ENCODE peak calls at places on chromosomes 1 and 21, in four cellular contexts. U is cardiac muscle cell, R is lower leg skin, Z is Panc1. H is an unnamed sample.

GRCh38 chr1:186564558-186564957 is 103.6 kb upstream of the PDC start:
- DNase-seq in U (peak; percentile 41), Z (no peak), R (no peak), H (no peak)

GRCh38 chr1:156419863-156420208 is 50.8 kb downstream of the RHBG start:
- DNase-seq in Z (no peak), R (no peak), U (no peak), H (no peak)

GRCh38 chr1:27992271-27992670 is 32.5 kb downstream of the XKR8 start:
- DNase-seq in R (no peak), Z (no peak), U (no peak), H (no peak)

GRCh38 chr1:205442051-205442721 is 13.7 kb downstream of the BLACAT1 start:
- DNase-seq in U (no peak), R (no peak), Z (no peak), H (no peak)

GRCh38 chr1:27672750-27673112 is 739 bp upstream of the IFI6 start:
- DNase-seq in R (no peak), Z (no peak), U (peak; percentile 33), H (peak; percentile 35)

GRCh38 chr1:193769609-193770008 is 583.2 kb upstream of the B3GALT2 start:
- DNase-seq in U (no peak), Z (no peak), R (no peak), H (no peak)

GRCh38 chr21:43909736-43910455 is 44.9 kb downstream of the AGPAT3 start:
- DNase-seq in R (no peak), Z (no peak), U (no peak), H (no peak)

GRCh38 chr1:185352067-185352466 is 35.0 kb upstream of the IVNS1ABP start:
- DNase-seq in Z (no peak), R (no peak), U (peak; percentile 29), H (no peak)

GRCh38 chr21:23016617-23017016 is 2018.4 kb downstream of the NCAM2 start:
- DNase-seq in U (no peak), Z (peak; percentile 4), R (no peak), H (no peak)

GRCh38 chr1:197029749-197030148 is 37.3 kb downstream of the F13B start:
- DNase-seq in U (no peak), R (no peak), Z (no peak), H (no peak)

GRCh38 chr1:1034438-1034759 is 14.5 kb downstream of the AGRN start:
- DNase-seq in U (no peak), Z (no peak), R (no peak), H (no peak)

GRCh38 chr1:20058531-20058930 is 11.5 kb upstream of the PLA2G5 start:
- DNase-seq in R (no peak), U (peak; percentile 83), Z (no peak), H (peak; percentile 48)

GRCh38 chr1:212962509-212962908 is 12.2 kb downstream of the VASH2 start:
- DNase-seq in Z (no peak), U (no peak), R (no peak), H (no peak)

GRCh38 chr1:40980068-40980452 is 564 bp downstream of the CTPS1 start:
- DNase-seq in Z (no peak), U (no peak), R (no peak), H (no peak)

GRCh38 chr1:196897158-196897828 is 9.4 kb downstream of the CFHR4 start:
- DNase-seq in R (no peak), U (peak; percentile 8), Z (no peak), H (no peak)

GRCh38 chr21:28687571-28687970 is 305.1 kb downstream of the LTN1 start:
- DNase-seq in U (peak; percentile 3), Z (no peak), R (no peak), H (no peak)

GRCh38 chr21:29558331-29558730 is 259.6 kb downstream of the BACH1 start:
- DNase-seq in Z (no peak), U (no peak), R (no peak), H (no peak)

GRCh38 chr1:156513189-156513588 is 12.6 kb upstream of the MEF2D start:
- DNase-seq in R (no peak), Z (no peak), U (peak; percentile 41), H (no peak)

GRCh38 chr1:228980232-228980969 is 245.1 kb downstream of the RHOU start:
- DNase-seq in R (no peak), U (no peak), Z (no peak), H (no peak)

GRCh38 chr1:177914603-177915002 is 55.3 kb downstream of the SEC16B start:
- DNase-seq in Z (no peak), U (no peak), R (no peak), H (no peak)

GRCh38 chr1:181140398-181140797 is 51.9 kb downstream of the IER5 start:
- DNase-seq in R (no peak), Z (no peak), U (no peak), H (no peak)

GRCh38 chr1:53637726-53638640 is 101.0 kb downstream of the GLIS1 start:
- DNase-seq in U (no peak), Z (no peak), R (no peak), H (no peak)

DNA sequence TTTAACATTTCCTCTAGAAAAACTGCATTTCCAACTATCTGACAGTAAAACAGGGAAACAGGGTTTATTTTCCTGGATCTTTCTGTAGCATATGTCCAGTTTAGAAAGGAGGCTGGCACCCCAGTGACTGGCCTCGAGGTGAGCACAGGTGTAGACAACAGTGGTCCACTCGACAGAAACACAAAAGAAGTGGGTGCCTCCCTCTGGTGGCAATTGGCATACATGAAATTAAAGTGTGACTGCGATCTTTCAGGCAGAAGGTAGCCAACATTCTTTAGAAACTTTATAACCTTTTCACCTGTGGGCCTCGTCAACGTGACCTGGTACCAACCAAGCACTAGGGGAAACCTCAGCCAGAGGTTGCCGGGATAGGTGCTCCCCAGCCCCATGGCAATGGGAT is 44.0 kb downstream of the PCP4 start:
- DNase-seq in R (no peak), Z (no peak), U (no peak), H (no peak)
- TF ChIP-seq CTCF in R (no peak), Z (peak; percentile 27), U (no peak), H (no peak)

DNA sequence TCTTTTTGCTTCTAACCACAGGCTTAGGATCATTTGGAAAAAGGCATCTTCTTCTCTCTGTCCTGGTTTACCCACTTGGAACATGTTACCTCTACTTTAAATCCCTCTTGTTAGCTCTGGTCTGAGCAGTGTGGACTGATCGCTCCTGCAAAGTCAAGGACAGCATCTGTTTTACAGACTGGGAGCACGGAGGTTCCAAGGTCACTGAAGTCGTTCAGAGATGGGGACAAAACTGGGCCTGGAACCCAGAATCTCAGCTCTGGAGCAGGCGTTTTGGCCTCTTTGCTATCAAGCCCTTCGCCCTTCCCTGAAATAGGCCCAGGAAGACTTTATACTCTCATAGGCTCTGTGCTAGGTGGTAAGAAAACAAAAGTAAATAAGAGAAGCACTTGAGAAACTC is 11.3 kb upstream of the MUTYH start:
- DNase-seq in R (no peak), U (no peak), Z (no peak), H (no peak)
- H3K4me3 ChIP-seq in R (no peak overlapping the region), U (no peak overlapping the region), Z (no peak overlapping the region), H (no peak overlapping the region)

DNA sequence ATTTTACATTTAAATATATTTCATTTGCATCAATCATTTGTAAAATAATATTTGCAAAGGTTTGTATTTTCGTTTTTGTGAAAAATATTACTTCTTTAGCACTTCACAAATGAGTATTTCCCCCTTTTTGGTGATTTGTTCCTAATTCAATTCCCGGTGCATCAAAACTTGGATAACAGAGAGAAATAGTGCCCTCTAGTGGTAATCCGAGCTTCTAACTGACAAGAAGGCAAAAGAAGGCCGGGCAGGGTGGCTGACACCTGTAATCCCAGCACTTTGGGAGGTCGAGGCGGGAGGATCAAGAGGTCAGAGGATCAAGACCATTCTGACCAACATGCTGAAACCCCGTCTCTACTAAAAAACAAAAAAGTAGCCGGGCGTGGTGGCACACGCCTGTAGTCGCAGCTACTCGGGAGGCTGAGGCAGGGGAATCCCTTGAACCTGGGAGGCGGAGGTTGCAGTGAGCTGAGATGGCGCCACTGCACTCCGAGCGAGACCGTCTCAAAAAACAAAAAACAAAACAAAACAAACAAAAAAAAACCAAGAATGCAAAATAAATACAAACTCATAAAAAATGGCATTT is 137.7 kb downstream of the COL11A1 start:
- DNase-seq in U (peak; percentile 85), R (no peak), Z (peak; percentile 8), H (peak; percentile 80)
- TF ChIP-seq CTCF in U (peak; percentile 68), R (no peak), Z (peak; percentile 74), H (peak; percentile 72)

DNA sequence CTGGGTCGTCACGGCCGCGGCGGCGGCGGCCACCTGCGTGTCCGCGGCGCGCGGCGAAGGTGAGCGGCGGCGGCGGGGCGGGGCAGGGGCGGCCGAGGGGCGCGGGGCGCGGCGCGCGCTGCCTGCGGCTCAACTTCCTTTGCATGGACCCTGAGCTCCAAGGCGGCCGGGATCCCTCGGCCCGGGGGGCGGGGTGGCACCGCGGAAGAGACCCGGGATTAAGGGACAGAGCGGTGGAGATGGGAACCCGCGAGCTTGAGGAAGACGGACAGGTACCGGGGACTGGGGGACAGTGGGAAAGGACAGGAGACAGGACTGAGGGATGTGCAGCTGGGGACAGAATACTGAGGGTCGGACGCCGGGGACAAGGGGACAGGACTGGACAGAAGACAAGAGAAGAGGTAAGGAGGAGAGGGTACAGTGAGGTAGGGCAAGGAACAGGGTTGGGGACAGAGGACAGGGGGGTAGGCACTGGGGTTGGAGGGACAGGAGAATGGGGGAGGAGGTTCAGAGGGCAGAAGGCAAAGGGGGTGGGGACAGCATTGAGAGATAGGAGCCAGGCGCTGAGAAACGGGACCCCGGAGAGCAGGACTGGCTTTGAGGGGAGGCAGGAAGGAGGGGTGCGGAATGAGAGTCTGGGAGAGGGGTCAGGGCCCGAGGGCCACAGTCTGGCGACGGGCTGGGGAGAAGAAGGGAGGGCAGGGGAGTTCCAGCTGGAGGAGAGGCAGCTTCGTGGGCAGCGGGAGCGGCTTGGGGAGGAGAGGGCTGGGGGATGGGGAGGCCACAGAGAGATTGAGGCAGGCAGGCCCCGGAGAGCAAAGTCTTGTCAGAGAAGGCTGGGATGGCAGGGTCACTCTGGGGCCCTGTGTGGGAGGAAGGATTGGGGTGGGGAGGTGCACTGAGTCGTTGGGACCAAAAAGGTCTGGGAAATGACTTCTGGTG is 653 bp downstream of the EPHA8 start:
- DNase-seq in Z (no peak), R (no peak), U (no peak), H (no peak)
- H3K4me3 ChIP-seq in Z (no peak overlapping the region), R (no peak overlapping the region), U (peak overlapping the region; percentile 20), H (no peak overlapping the region)

H was measured in fibroblast of villous mesenchyme.